ENCODE peak calls at places on chromosomes 3 and 15, in ten cellular contexts. B is BE2C, J is HFF-Myc, O is left ventricle myocardium inferior, Z is endothelial cell, E is A549, Y is choroid plexus epithelial cell, Q is IMR-90, M is adrenal gland, P is GM23338. W is an unnamed sample.

GRCh38 chr15:27730878-27731277 is 368.2 kb downstream of the OCA2 start:
- DNase-seq in B (no peak), J (no peak), O (no peak), Z (no peak), E (no peak), Y (no peak), Q (peak; percentile 61), M (no peak), P (no peak), W (no peak)

GRCh38 chr3:117844676-117845075 is 1135.1 kb downstream of the TUSC7 start:
- DNase-seq in B (no peak), J (no peak), O (no peak), Z (no peak), E (no peak), Y (peak; percentile 30), Q (peak; percentile 61), M (no peak), P (no peak), W (no peak)

GRCh38 chr3:146777941-146778340 is 172.8 kb upstream of the PLSCR5 start:
- DNase-seq in B (no peak), J (no peak), O (no peak), Z (no peak), E (no peak), Y (no peak), Q (no peak), M (no peak), P (no peak), W (no peak)

GRCh38 chr15:39728844-39729243 is 53.8 kb downstream of the FSIP1 start:
- DNase-seq in B (no peak), J (no peak), O (no peak), Z (no peak), E (no peak), Y (peak; percentile 28), Q (no peak), M (no peak), P (no peak), W (no peak)

GRCh38 chr3:195546130-195546560 is 3.0 kb upstream of the PPP1R2 start:
- DNase-seq in B (no peak), J (peak; percentile 65), O (no peak), Z (no peak), E (peak; percentile 21), Y (peak; percentile 65), Q (peak; percentile 73), M (peak; percentile 95), P (no peak), W (no peak)

GRCh38 chr15:22262613-22263020 is 182.3 kb downstream of the OR4M2 start:
- DNase-seq in B (no peak), J (no peak), O (no peak), Z (no peak), E (peak; percentile 46), Y (no peak), Q (no peak), M (no peak), P (no peak), W (peak; percentile 58)

GRCh38 chr15:101615986-101616848 is 36.0 kb downstream of the TM2D3 start:
- DNase-seq in B (peak; percentile 72), J (peak; percentile 31), O (peak; percentile 81), Z (no peak), E (peak; percentile 74), Y (peak; percentile 82), Q (peak; percentile 67), M (peak; percentile 77), P (peak; percentile 88), W (no peak)

GRCh38 chr15:67142142-67143092 is 77.0 kb downstream of the SMAD3 start:
- DNase-seq in B (no peak), J (no peak), O (no peak), Z (no peak), E (no peak), Y (peak; percentile 80), Q (peak; percentile 81), M (peak; percentile 85), P (no peak), W (no peak)

GRCh38 chr3:186821429-186822367 is 15.4 kb upstream of the RFC4 start:
- DNase-seq in B (peak; percentile 36), J (no peak), O (no peak), Z (peak; percentile 15), E (no peak), Y (peak; percentile 77), Q (peak; percentile 83), M (no peak), P (peak; percentile 85), W (no peak)

GRCh38 chr3:42736081-42736480 is 33.5 kb upstream of the HHATL start:
- DNase-seq in B (no peak), J (no peak), O (no peak), Z (peak; percentile 2), E (no peak), Y (no peak), Q (no peak), M (peak; percentile 45), P (no peak), W (no peak)

GRCh38 chr3:38354588-38355344 is 8.2 kb downstream of the XYLB start:
- DNase-seq in B (no peak), J (peak; percentile 63), O (no peak), Z (no peak), E (no peak), Y (peak; percentile 87), Q (peak; percentile 68), M (peak; percentile 48), P (no peak), W (no peak)

GRCh38 chr15:99928429-99928981 is 195.3 kb upstream of the LYSMD4 start:
- DNase-seq in B (peak; percentile 75), J (peak; percentile 4), O (peak; percentile 87), Z (peak; percentile 70), E (peak; percentile 69), Y (peak; percentile 82), Q (peak; percentile 66), M (peak; percentile 91), P (peak; percentile 49), W (peak; percentile 79)

GRCh38 chr15:73928971-73929627 is 2.8 kb downstream of the LOXL1 start:
- DNase-seq in B (no peak), J (no peak), O (peak; percentile 1), Z (no peak), E (no peak), Y (no peak), Q (no peak), M (no peak), P (no peak), W (no peak)

GRCh38 chr3:65597952-65598413 is 440.7 kb downstream of the MAGI1 start:
- DNase-seq in B (no peak), J (no peak), O (no peak), Z (no peak), E (no peak), Y (no peak), Q (no peak), M (no peak), P (peak; percentile 92), W (no peak)

GRCh38 chr3:27758083-27758482 is 36.0 kb upstream of the EOMES start:
- DNase-seq in B (no peak), J (no peak), O (no peak), Z (no peak), E (peak; percentile 48), Y (peak; percentile 91), Q (peak; percentile 71), M (peak; percentile 80), P (no peak), W (no peak)

GRCh38 chr3:58996730-58997129 is 53.1 kb downstream of the CFAP20DC start:
- DNase-seq in B (no peak), J (no peak), O (no peak), Z (no peak), E (no peak), Y (no peak), Q (no peak), M (no peak), P (peak; percentile 12), W (no peak)

GRCh38 chr3:126341755-126342150 is 15.5 kb downstream of the KLF15 start:
- DNase-seq in B (no peak), J (no peak), O (no peak), Z (no peak), E (no peak), Y (no peak), Q (no peak), M (peak; percentile 31), P (no peak), W (no peak)

GRCh38 chr3:90062631-90063200 is 955.3 kb downstream of the EPHA3 start:
- DNase-seq in B (no peak), J (no peak), O (no peak), Z (no peak), E (no peak), Y (peak; percentile 16), Q (no peak), M (no peak), P (no peak), W (no peak)

GRCh38 chr15:62672268-62672667 is 370.3 kb upstream of the TPM1 start:
- DNase-seq in B (no peak), J (peak; percentile 38), O (no peak), Z (no peak), E (no peak), Y (no peak), Q (peak; percentile 15), M (no peak), P (no peak), W (no peak)

GRCh38 chr3:46712191-46713047 is 5.2 kb downstream of the PRSS50 start:
- DNase-seq in B (no peak), J (no peak), O (no peak), Z (no peak), E (no peak), Y (no peak), Q (no peak), M (no peak), P (no peak), W (no peak)

GRCh38 chr15:91491131-91491950 is 362.2 kb upstream of the SLCO3A1 start:
- DNase-seq in B (no peak), J (no peak), O (no peak), Z (no peak), E (no peak), Y (no peak), Q (peak; percentile 54), M (no peak), P (no peak), W (no peak)

GRCh38 chr3:141000027-141000663 is 51.0 kb upstream of the SPSB4 start:
- DNase-seq in B (peak; percentile 83), J (peak; percentile 16), O (peak; percentile 61), Z (peak; percentile 70), E (peak; percentile 17), Y (peak; percentile 76), Q (peak; percentile 42), M (peak; percentile 86), P (peak; percentile 86), W (peak; percentile 38)
- TF ChIP-seq CTCF in B (peak; percentile 93), J (peak; percentile 67), O (peak; percentile 82), Z (no peak), E (peak; percentile 57), Y (peak; percentile 90), Q (peak; percentile 70), M (peak; percentile 75), P (peak; percentile 85), W (peak; percentile 39)

GRCh38 chr3:172329070-172329469 is 119.2 kb downstream of the GHSR start:
- DNase-seq in B (no peak), J (no peak), O (no peak), Z (peak; percentile 17), E (no peak), Y (no peak), Q (no peak), M (no peak), P (peak; percentile 67), W (no peak)
- TF ChIP-seq CTCF in B (peak; percentile 31), J (no peak), O (no peak), Z (no peak), E (no peak), Y (peak; percentile 28), Q (no peak), M (no peak), P (peak; percentile 48), W (no peak)

GRCh38 chr3:77254967-77255831 is 215.3 kb downstream of the ROBO2 start:
- DNase-seq in B (peak; percentile 69), J (peak; percentile 50), O (no peak), Z (peak; percentile 60), E (peak; percentile 6), Y (peak; percentile 84), Q (peak; percentile 69), M (no peak), P (peak; percentile 87), W (no peak)
- TF ChIP-seq CTCF in B (peak; percentile 86), J (peak; percentile 61), O (peak; percentile 74), Z (peak; percentile 88), E (peak; percentile 46), Y (peak; percentile 74), Q (peak; percentile 74), M (peak; percentile 69), P (peak; percentile 87), W (no peak)

GRCh38 chr3:189272500-189273119 is 100.8 kb downstream of the TPRG1 start:
- DNase-seq in B (no peak), J (no peak), O (no peak), Z (peak; percentile 9), E (peak; percentile 3), Y (peak; percentile 34), Q (no peak), M (no peak), P (peak; percentile 75), W (no peak)
- TF ChIP-seq CTCF in B (peak; percentile 43), J (peak; percentile 15), O (no peak), Z (peak; percentile 40), E (peak; percentile 32), Y (peak; percentile 57), Q (no peak), M (peak; percentile 33), P (peak; percentile 82), W (peak; percentile 57)